ENCODE peak calls at places on chromosomes 11 and 22, in ten cellular contexts. X is heart right ventricle; F is CD8-positive, alpha-beta T cell; H is A549; R is CD8-positive, alpha-beta memory T cell; C is A673; I is Panc1; L is left ventricle myocardium inferior; B is fibroblast of lung; S is IMR-90. U is an unnamed sample. For H3K4me1, the result is how much of the 10 kb centered on the place peaks cover.

GRCh38 chr11:9565822-9566560 is 7.5 kb upstream of the WEE1 start:
- DNase-seq in X (no peak), F (no peak), H (peak), R (no peak), C (peak), I (peak), L (no peak), B (peak), S (peak), U (peak)

GRCh38 chr11:74726547-74727182 is 4.6 kb downstream of the CHRDL2 start:
- DNase-seq in X (peak), F (peak), H (peak), R (peak), C (peak), I (no peak), L (peak), B (peak), S (peak), U (peak)

GRCh38 chr11:33110083-33110482 is 51.2 kb downstream of the CSTF3 start:
- DNase-seq in X (no peak), F (no peak), H (no peak), R (no peak), C (no peak), I (no peak), L (no peak), B (peak), S (no peak), U (no peak)

GRCh38 chr22:46346680-46347405 is 11.3 kb downstream of the TRMU start:
- DNase-seq in X (peak), F (no peak), H (no peak), R (no peak), C (no peak), I (no peak), L (peak), B (no peak), S (no peak), U (no peak)

GRCh38 chr22:38921126-38921525 is 36.3 kb upstream of the APOBEC3A start:
- DNase-seq in X (no peak), F (no peak), H (no peak), R (no peak), C (no peak), I (no peak), L (peak), B (no peak), S (no peak), U (no peak)

GRCh38 chr11:1105183-1105565 is 30.5 kb downstream of the MUC2 start:
- DNase-seq in X (no peak), F (no peak), H (no peak), R (no peak), C (no peak), I (no peak), L (no peak), B (no peak), S (no peak), U (no peak)

GRCh38 chr11:92226331-92227232 is 2.0 kb downstream of the FAT3 start:
- DNase-seq in X (peak), F (no peak), H (no peak), R (no peak), C (peak), I (no peak), L (no peak), B (peak), S (no peak), U (no peak)

GRCh38 chr22:37623075-37624016 is 14.7 kb downstream of the GGA1 start:
- DNase-seq in X (peak), F (peak), H (peak), R (peak), C (peak), I (no peak), L (peak), B (peak), S (peak), U (no peak)

GRCh38 chr11:28636033-28636432 is 527.8 kb downstream of the METTL15 start:
- DNase-seq in X (no peak), F (no peak), H (no peak), R (no peak), C (no peak), I (no peak), L (no peak), B (no peak), S (no peak), U (no peak)

GRCh38 chr11:121886005-121886739 is 229.8 kb downstream of the BLID start:
- DNase-seq in X (peak), F (no peak), H (no peak), R (no peak), C (peak), I (no peak), L (peak), B (no peak), S (no peak), U (peak)

GRCh38 chr22:29904020-29904419 is 21.0 kb downstream of the MTMR3 start:
- DNase-seq in X (no peak), F (no peak), H (no peak), R (no peak), C (no peak), I (no peak), L (no peak), B (no peak), S (no peak), U (no peak)

GRCh38 chr22:29907753-29908515 is 25.0 kb downstream of the MTMR3 start:
- DNase-seq in X (peak), F (no peak), H (peak), R (no peak), C (peak), I (peak), L (peak), B (peak), S (peak), U (peak)

GRCh38 chr22:29901354-29901753 is 18.4 kb downstream of the MTMR3 start:
- DNase-seq in X (no peak), F (no peak), H (no peak), R (no peak), C (no peak), I (no peak), L (no peak), B (no peak), S (no peak), U (no peak)

DNA sequence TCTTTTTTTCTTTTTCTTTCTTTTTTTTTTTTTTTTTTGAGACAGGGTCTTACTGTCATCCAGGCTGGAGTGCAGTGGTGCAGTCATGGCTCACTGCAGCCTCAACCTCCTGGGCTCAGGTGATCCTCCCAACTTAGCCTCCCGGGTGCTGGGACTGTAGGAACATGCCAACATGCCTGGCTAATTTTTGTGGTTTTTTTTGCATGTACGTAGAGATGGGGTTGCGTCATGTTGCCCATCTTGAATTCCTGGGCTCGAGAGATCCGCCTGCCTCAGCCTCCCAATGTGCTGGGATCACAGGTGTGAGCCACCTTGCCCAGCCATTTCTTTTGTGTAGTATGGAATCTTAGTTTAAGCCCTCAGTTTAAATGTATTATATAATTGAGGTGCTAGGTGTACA is 20.4 kb downstream of the MTMR3 start:
- DNase-seq in X (no peak), F (no peak), H (no peak), R (no peak), C (no peak), I (no peak), L (no peak), B (no peak), S (no peak), U (no peak)
- H3K4me1 ChIP-seq in X (under half), F (under half), H (under half), R (under half), C (under half), I (under half), L (under half), B (under half), S (under half), U (half or more)

GRCh38 chr11:119100246-119100959 is 1.2 kb downstream of the DPAGT1 start:
- DNase-seq in X (no peak), F (no peak), H (peak), R (no peak), C (peak), I (peak), L (no peak), B (peak), S (peak), U (no peak)

GRCh38 chr11:119099707-119100106 is 1.9 kb downstream of the DPAGT1 start:
- DNase-seq in X (no peak), F (no peak), H (no peak), R (no peak), C (no peak), I (no peak), L (no peak), B (no peak), S (no peak), U (no peak)

GRCh38 chr11:119101367-119101758 is 290 bp downstream of the DPAGT1 start:
- DNase-seq in X (no peak), F (no peak), H (no peak), R (no peak), C (no peak), I (no peak), L (no peak), B (no peak), S (no peak), U (no peak)

GRCh38 chr11:119101759-119102423 is at the start of gene DPAGT1:
- DNase-seq in X (peak), F (peak), H (peak), R (peak), C (peak), I (peak), L (peak), B (peak), S (peak), U (peak)

GRCh38 chr11:119100960-119101349 is 698 bp downstream of the DPAGT1 start:
- DNase-seq in X (no peak), F (no peak), H (no peak), R (no peak), C (no peak), I (no peak), L (no peak), B (no peak), S (no peak), U (no peak)
- H3K4me1 ChIP-seq in X (under half), F (under half), H (under half), R (under half), C (under half), I (under half), L (under half), B (under half), S (under half), U (under half)

GRCh38 chr11:70924108-70924507 is 328.3 kb downstream of the SHANK2 start:
- DNase-seq in X (no peak), F (no peak), H (no peak), R (no peak), C (no peak), I (no peak), L (no peak), B (no peak), S (no peak), U (no peak)
- H3K4me1 ChIP-seq in X (under half), F (under half), H (under half), R (under half), C (under half), I (under half), L (under half), B (under half), S (under half), U (under half)

GRCh38 chr11:2825886-2826678 is 59.5 kb downstream of the CDKN1C start:
- DNase-seq in X (peak), F (no peak), H (peak), R (no peak), C (peak), I (no peak), L (peak), B (peak), S (peak), U (peak)

GRCh38 chr11:2827256-2827655 is 58.3 kb downstream of the CDKN1C start:
- DNase-seq in X (peak), F (no peak), H (no peak), R (no peak), C (no peak), I (no peak), L (peak), B (no peak), S (peak), U (no peak)

GRCh38 chr11:2826679-2827056 is 58.9 kb downstream of the CDKN1C start:
- DNase-seq in X (no peak), F (no peak), H (no peak), R (no peak), C (no peak), I (no peak), L (peak), B (no peak), S (no peak), U (no peak)

GRCh38 chr11:2828585-2829330 is 56.8 kb downstream of the CDKN1C start:
- DNase-seq in X (peak), F (no peak), H (no peak), R (no peak), C (no peak), I (no peak), L (peak), B (no peak), S (no peak), U (no peak)

DNA sequence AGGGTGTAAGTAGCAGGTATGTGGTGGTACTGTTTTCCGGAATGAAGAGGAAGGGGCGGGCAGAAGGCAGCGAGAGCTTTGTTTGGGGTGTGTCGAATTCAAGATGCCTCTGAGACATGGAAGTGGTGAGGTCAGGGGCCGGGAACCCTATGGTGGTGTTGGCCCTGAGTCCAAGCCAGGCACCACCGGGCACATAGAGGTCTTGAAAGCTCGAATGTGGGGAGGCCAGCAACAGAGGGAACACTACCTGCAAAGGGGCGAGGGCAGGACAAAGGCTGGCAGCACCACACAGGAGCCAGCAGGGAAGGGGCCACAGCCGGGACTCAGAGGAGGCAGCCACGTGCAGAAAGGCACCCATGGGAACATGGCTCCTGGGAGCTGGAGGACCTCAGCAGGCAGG is 57.8 kb downstream of the CDKN1C start:
- DNase-seq in X (peak), F (no peak), H (no peak), R (no peak), C (no peak), I (no peak), L (peak), B (no peak), S (no peak), U (no peak)
- H3K4me1 ChIP-seq in X (half or more), F (under half), H (under half), R (under half), C (under half), I (under half), L (half or more), B (under half), S (under half), U (under half)

GRCh38 chr11:111355101-111355500 is 24.0 kb downstream of the POU2AF1 start:
- DNase-seq in X (no peak), F (no peak), H (no peak), R (no peak), C (no peak), I (no peak), L (no peak), B (no peak), S (no peak), U (no peak)
- H3K4me1 ChIP-seq in X (under half), F (under half), H (under half), R (under half), C (under half), I (under half), L (under half), B (under half), S (under half), U (under half)

GRCh38 chr11:131371791-131372104 is 1.3 kb downstream of the NTM start:
- DNase-seq in X (no peak), F (no peak), H (no peak), R (no peak), C (no peak), I (no peak), L (no peak), B (no peak), S (no peak), U (no peak)
- H3K4me1 ChIP-seq in X (under half), F (under half), H (under half), R (under half), C (under half), I (under half), L (under half), B (under half), S (under half), U (under half)

GRCh38 chr11:65445604-65446445 is 23.2 kb downstream of the NEAT1 start:
- DNase-seq in X (no peak), F (no peak), H (no peak), R (no peak), C (no peak), I (no peak), L (no peak), B (peak), S (peak), U (peak)
- H3K4me1 ChIP-seq in X (half or more), F (under half), H (half or more), R (under half), C (under half), I (half or more), L (under half), B (under half), S (under half), U (under half)

GRCh38 chr11:128711136-128711535 is 17.3 kb downstream of the FLI1 start:
- DNase-seq in X (no peak), F (no peak), H (no peak), R (no peak), C (no peak), I (no peak), L (no peak), B (peak), S (peak), U (no peak)
- H3K4me1 ChIP-seq in X (half or more), F (half or more), H (under half), R (half or more), C (under half), I (under half), L (half or more), B (under half), S (under half), U (under half)